ENCODE peak calls at places on chromosomes 2 and 18, in six cellular contexts. R, W, P, J, A and T are unnamed samples.

GRCh38 chr2:88737385-88737784 is 45.9 kb downstream of the RPIA start:
- DNase-seq in R (no peak), W (no peak), P (no peak), J (no peak), A (no peak), T (no peak)

GRCh38 chr2:223056656-223057418 is 4.8 kb downstream of the KCNE4 start:
- DNase-seq in R (no peak), W (peak), P (peak), J (no peak), A (no peak), T (no peak)

GRCh38 chr2:10036095-10036879 is 7.1 kb upstream of the KLF11 start:
- DNase-seq in R (no peak), W (no peak), P (no peak), J (no peak), A (no peak), T (peak)

GRCh38 chr2:86396304-86396785 is 44.8 kb upstream of the KDM3A start:
- DNase-seq in R (no peak), W (peak), P (peak), J (peak), A (no peak), T (no peak)

GRCh38 chr2:221787561-221787960 is 215.5 kb upstream of the EPHA4 start:
- DNase-seq in R (no peak), W (no peak), P (no peak), J (no peak), A (no peak), T (no peak)

GRCh38 chr18:6752200-6752873 is 22.8 kb downstream of the ARHGAP28 start:
- DNase-seq in R (no peak), W (no peak), P (peak), J (no peak), A (no peak), T (no peak)

GRCh38 chr18:79049506-79049905 is 19.7 kb upstream of the ATP9B start:
- DNase-seq in R (no peak), W (no peak), P (no peak), J (no peak), A (no peak), T (no peak)

GRCh38 chr2:111186933-111187332 is 66.2 kb downstream of the BCL2L11 start:
- DNase-seq in R (no peak), W (no peak), P (no peak), J (no peak), A (no peak), T (no peak)

GRCh38 chr2:13650586-13651180 is 933.9 kb downstream of the TRIB2 start:
- DNase-seq in R (no peak), W (no peak), P (peak), J (no peak), A (no peak), T (no peak)

GRCh38 chr2:98334439-98335078 is 11.7 kb upstream of the CNGA3 start:
- DNase-seq in R (no peak), W (no peak), P (peak), J (no peak), A (no peak), T (no peak)

GRCh38 chr2:71611247-71611646 is 157.9 kb downstream of the DYSF start:
- DNase-seq in R (peak), W (no peak), P (no peak), J (no peak), A (no peak), T (no peak)

GRCh38 chr18:58124475-58124874 is 80.4 kb downstream of the NEDD4L start:
- DNase-seq in R (no peak), W (no peak), P (no peak), J (no peak), A (no peak), T (no peak)

GRCh38 chr2:171963198-171963597 is 36.6 kb upstream of the METAP1D start:
- DNase-seq in R (no peak), W (no peak), P (no peak), J (no peak), A (no peak), T (no peak)

GRCh38 chr2:257429-257828 is 6.4 kb downstream of the SH3YL1 start:
- DNase-seq in R (no peak), W (no peak), P (no peak), J (no peak), A (no peak), T (no peak)

GRCh38 chr2:181165199-181165868 is 184.9 kb downstream of the UBE2E3 start:
- DNase-seq in R (no peak), W (no peak), P (no peak), J (no peak), A (no peak), T (no peak)

GRCh38 chr2:197210450-197210849 is 100.1 kb downstream of the ANKRD44 start:
- DNase-seq in R (no peak), W (no peak), P (no peak), J (no peak), A (no peak), T (no peak)

GRCh38 chr2:201758229-201758628 is 22.5 kb downstream of the ALS2 start:
- DNase-seq in R (no peak), W (no peak), P (peak), J (no peak), A (no peak), T (no peak)

GRCh38 chr2:179612108-179612507 is 249.3 kb downstream of the ZNF385B start:
- DNase-seq in R (no peak), W (no peak), P (peak), J (no peak), A (no peak), T (no peak)

GRCh38 chr2:21515903-21516302 is 392.1 kb downstream of the TDRD15 start:
- DNase-seq in R (no peak), W (no peak), P (no peak), J (no peak), A (no peak), T (no peak)

GRCh38 chr2:208872591-208872990 is 466.0 kb downstream of the PTH2R start:
- DNase-seq in R (no peak), W (no peak), P (no peak), J (no peak), A (no peak), T (no peak)

GRCh38 chr2:120854766-120855530 is 119.3 kb downstream of the GLI2 start:
- DNase-seq in R (no peak), W (no peak), P (no peak), J (no peak), A (no peak), T (no peak)

GRCh38 chr18:36073676-36074075 is 6.3 kb upstream of the RPRD1A start:
- DNase-seq in R (no peak), W (no peak), P (no peak), J (no peak), A (no peak), T (no peak)

GRCh38 chr18:49813071-49813320 is 337 bp downstream of the ACAA2 start:
- DNase-seq in R (peak), W (peak), P (peak), J (no peak), A (no peak), T (no peak)

GRCh38 chr2:16650287-16651249 is 15.1 kb downstream of the CYRIA start:
- DNase-seq in R (no peak), W (no peak), P (no peak), J (no peak), A (no peak), T (no peak)

GRCh38 chr2:183070942-183071844 is 7.4 kb upstream of the DUSP19 start:
- DNase-seq in R (no peak), W (peak), P (peak), J (no peak), A (no peak), T (no peak)

GRCh38 chr18:66727991-66728390 is 124.1 kb upstream of the CDH19 start:
- DNase-seq in R (no peak), W (no peak), P (no peak), J (no peak), A (no peak), T (no peak)

GRCh38 chr2:21544392-21544791 is 420.6 kb downstream of the TDRD15 start:
- DNase-seq in R (no peak), W (no peak), P (no peak), J (no peak), A (no peak), T (no peak)

GRCh38 chr2:227365833-227366232 is 13.3 kb downstream of the TM4SF20 start:
- DNase-seq in R (no peak), W (no peak), P (no peak), J (no peak), A (no peak), T (no peak)

GRCh38 chr2:1936411-1936980 is 192.2 kb upstream of the PXDN start:
- DNase-seq in R (no peak), W (no peak), P (no peak), J (no peak), A (no peak), T (no peak)

GRCh38 chr18:36350839-36351474 is 53.4 kb downstream of the FHOD3 start:
- DNase-seq in R (no peak), W (no peak), P (no peak), J (no peak), A (no peak), T (no peak)

GRCh38 chr18:51196811-51197660 is 445 bp downstream of the MEX3C start:
- DNase-seq in R (peak), W (peak), P (peak), J (no peak), A (no peak), T (no peak)

GRCh38 chr2:207165121-207166038 is at the start of gene KLF7:
- DNase-seq in R (peak), W (no peak), P (peak), J (no peak), A (peak), T (no peak)

GRCh38 chr2:105943977-105944376 is 199.3 kb downstream of the NCK2 start:
- DNase-seq in R (no peak), W (no peak), P (no peak), J (no peak), A (no peak), T (no peak)

GRCh38 chr2:109065335-109065734 is 63.7 kb upstream of the SH3RF3 start:
- DNase-seq in R (no peak), W (no peak), P (peak), J (no peak), A (no peak), T (peak)

GRCh38 chr2:20062615-20063545 is 11.5 kb upstream of the LAPTM4A start:
- DNase-seq in R (no peak), W (peak), P (peak), J (no peak), A (no peak), T (peak)

GRCh38 chr2:167293172-167293781 is 405.0 kb downstream of the XIRP2 start:
- DNase-seq in R (no peak), W (peak), P (peak), J (no peak), A (no peak), T (no peak)

GRCh38 chr2:28658369-28658768 is 93.3 kb upstream of the PPP1CB start:
- DNase-seq in R (no peak), W (no peak), P (peak), J (no peak), A (no peak), T (no peak)

GRCh38 chr2:235497096-235497495 is 3.3 kb downstream of the AGAP1 start:
- DNase-seq in R (no peak), W (no peak), P (no peak), J (no peak), A (no peak), T (no peak)

GRCh38 chr2:205218056-205218455 is 464.2 kb upstream of the NRP2 start:
- DNase-seq in R (no peak), W (no peak), P (no peak), J (no peak), A (no peak), T (no peak)

GRCh38 chr2:205216580-205216979 is 465.7 kb upstream of the NRP2 start:
- DNase-seq in R (no peak), W (no peak), P (peak), J (no peak), A (no peak), T (no peak)

GRCh38 chr2:205217004-205217403 is 465.3 kb upstream of the NRP2 start:
- DNase-seq in R (no peak), W (no peak), P (no peak), J (no peak), A (no peak), T (no peak)

GRCh38 chr2:205212357-205212756 is 469.9 kb upstream of the NRP2 start:
- DNase-seq in R (no peak), W (no peak), P (no peak), J (no peak), A (no peak), T (no peak)

GRCh38 chr2:205216092-205216491 is 466.2 kb upstream of the NRP2 start:
- DNase-seq in R (no peak), W (no peak), P (no peak), J (no peak), A (no peak), T (no peak)
- TF ChIP-seq CTCF in R (no peak), W (no peak), P (no peak), J (no peak), A (no peak), T (no peak)

GRCh38 chr2:36351291-36352023 is 4.1 kb upstream of the CRIM1 start:
- DNase-seq in R (no peak), W (no peak), P (no peak), J (no peak), A (no peak), T (no peak)
- TF ChIP-seq CTCF in R (no peak), W (no peak), P (no peak), J (no peak), A (no peak), T (no peak)

GRCh38 chr2:63053889-63054725 is 3.5 kb downstream of the OTX1 start:
- DNase-seq in R (no peak), W (no peak), P (peak), J (no peak), A (no peak), T (no peak)
- TF ChIP-seq CTCF in R (no peak), W (no peak), P (peak), J (no peak), A (no peak), T (no peak)

DNA sequence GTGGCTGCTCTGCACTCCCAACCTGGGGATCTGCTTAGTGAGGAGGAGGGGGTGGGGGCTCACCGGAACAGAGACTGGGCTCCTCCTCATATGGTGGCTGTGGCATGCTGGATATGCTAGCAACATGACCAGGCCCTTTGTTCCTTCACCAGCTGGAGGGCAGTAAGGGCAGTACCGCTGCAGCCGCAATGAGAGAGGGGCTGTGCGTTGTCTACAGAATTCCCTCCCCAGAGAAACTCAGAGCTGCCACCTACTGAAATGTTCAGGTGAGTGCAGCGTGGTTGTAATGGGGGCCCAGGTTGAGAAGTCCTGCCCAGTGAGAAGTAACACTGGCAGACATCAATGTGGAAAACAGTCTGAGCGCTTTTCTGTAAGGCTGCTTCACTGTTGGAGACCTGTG is 1211.9 kb upstream of the NXPH2 start:
- DNase-seq in R (no peak), W (no peak), P (no peak), J (peak), A (no peak), T (no peak)
- TF ChIP-seq CTCF in R (no peak), W (no peak), P (no peak), J (peak), A (no peak), T (no peak)